ENCODE peak calls at places on chromosomes 2 and 18, in six cellular contexts. One of them, this sample, is unnamed.

GRCh38 chr2:200349868-200350267 is 43.4 kb downstream of the SPATS2L start:
- DNase-seq in stomach: no peak
- DNase-seq in left ventricle myocardium inferior: no peak
- DNase-seq in astrocyte of the spinal cord: no peak
- DNase-seq in right lobe of liver: no peak
- DNase-seq in MM.1S: no peak
- DNase-seq in this sample: no peak

GRCh38 chr2:81304154-81304830 is 999.7 kb upstream of the LRRTM1 start:
- DNase-seq in stomach: no peak
- DNase-seq in left ventricle myocardium inferior: no peak
- DNase-seq in astrocyte of the spinal cord: no peak
- DNase-seq in right lobe of liver: no peak
- DNase-seq in MM.1S: no peak
- DNase-seq in this sample: no peak

GRCh38 chr18:72530622-72531021 is 13.5 kb downstream of the CBLN2 start:
- DNase-seq in stomach: no peak
- DNase-seq in left ventricle myocardium inferior: no peak
- DNase-seq in astrocyte of the spinal cord: peak; percentile 11
- DNase-seq in right lobe of liver: no peak
- DNase-seq in MM.1S: peak; percentile 56
- DNase-seq in this sample: no peak

GRCh38 chr2:207202645-207203044 is 36.9 kb upstream of the KLF7 start:
- DNase-seq in stomach: no peak
- DNase-seq in left ventricle myocardium inferior: no peak
- DNase-seq in astrocyte of the spinal cord: peak; percentile 55
- DNase-seq in right lobe of liver: no peak
- DNase-seq in MM.1S: peak; percentile 28
- DNase-seq in this sample: no peak

GRCh38 chr2:25252291-25253152 is 84.1 kb upstream of the POMC start:
- DNase-seq in stomach: peak; percentile 61
- DNase-seq in left ventricle myocardium inferior: peak; percentile 61
- DNase-seq in astrocyte of the spinal cord: peak; percentile 62
- DNase-seq in right lobe of liver: peak; percentile 74
- DNase-seq in MM.1S: peak; percentile 8
- DNase-seq in this sample: peak; percentile 84

GRCh38 chr2:162232611-162233115 is 10.6 kb downstream of the FAP start:
- DNase-seq in stomach: no peak
- DNase-seq in left ventricle myocardium inferior: no peak
- DNase-seq in astrocyte of the spinal cord: no peak
- DNase-seq in right lobe of liver: no peak
- DNase-seq in MM.1S: no peak
- DNase-seq in this sample: no peak

GRCh38 chr2:43324589-43325447 is 98.4 kb upstream of the ZFP36L2 start:
- DNase-seq in stomach: no peak
- DNase-seq in left ventricle myocardium inferior: no peak
- DNase-seq in astrocyte of the spinal cord: no peak
- DNase-seq in right lobe of liver: no peak
- DNase-seq in MM.1S: no peak
- DNase-seq in this sample: no peak

GRCh38 chr2:165745916-165746315 is 48.1 kb downstream of the GALNT3 start:
- DNase-seq in stomach: no peak
- DNase-seq in left ventricle myocardium inferior: no peak
- DNase-seq in astrocyte of the spinal cord: peak; percentile 69
- DNase-seq in right lobe of liver: no peak
- DNase-seq in MM.1S: no peak
- DNase-seq in this sample: no peak

GRCh38 chr2:12678189-12678588 is 38.5 kb upstream of the TRIB2 start:
- DNase-seq in stomach: no peak
- DNase-seq in left ventricle myocardium inferior: no peak
- DNase-seq in astrocyte of the spinal cord: no peak
- DNase-seq in right lobe of liver: no peak
- DNase-seq in MM.1S: no peak
- DNase-seq in this sample: no peak

GRCh38 chr18:11322006-11322405 is 172.6 kb upstream of the PIEZO2 start:
- DNase-seq in stomach: no peak
- DNase-seq in left ventricle myocardium inferior: no peak
- DNase-seq in astrocyte of the spinal cord: no peak
- DNase-seq in right lobe of liver: no peak
- DNase-seq in MM.1S: no peak
- DNase-seq in this sample: no peak

GRCh38 chr18:80034852-80035406 is 695 bp downstream of the RBFA start:
- DNase-seq in stomach: no peak
- DNase-seq in left ventricle myocardium inferior: no peak
- DNase-seq in astrocyte of the spinal cord: peak; percentile 1
- DNase-seq in right lobe of liver: no peak
- DNase-seq in MM.1S: no peak
- DNase-seq in this sample: no peak

GRCh38 chr2:99337931-99338580 is 867 bp downstream of the EIF5B start:
- DNase-seq in stomach: no peak
- DNase-seq in left ventricle myocardium inferior: no peak
- DNase-seq in astrocyte of the spinal cord: peak; percentile 14
- DNase-seq in right lobe of liver: no peak
- DNase-seq in MM.1S: peak; percentile 40
- DNase-seq in this sample: no peak

GRCh38 chr2:226743911-226744310 is 55.7 kb downstream of the IRS1 start:
- DNase-seq in stomach: no peak
- DNase-seq in left ventricle myocardium inferior: no peak
- DNase-seq in astrocyte of the spinal cord: peak; percentile 36
- DNase-seq in right lobe of liver: no peak
- DNase-seq in MM.1S: no peak
- DNase-seq in this sample: no peak

GRCh38 chr2:86350751-86351150 is 13.3 kb upstream of the REEP1 start:
- DNase-seq in stomach: no peak
- DNase-seq in left ventricle myocardium inferior: no peak
- DNase-seq in astrocyte of the spinal cord: no peak
- DNase-seq in right lobe of liver: no peak
- DNase-seq in MM.1S: no peak
- DNase-seq in this sample: no peak

GRCh38 chr2:11387100-11387390 is 42.6 kb upstream of the ROCK2 start:
- DNase-seq in stomach: no peak
- DNase-seq in left ventricle myocardium inferior: no peak
- DNase-seq in astrocyte of the spinal cord: no peak
- DNase-seq in right lobe of liver: no peak
- DNase-seq in MM.1S: no peak
- DNase-seq in this sample: no peak

GRCh38 chr18:5196253-5197031 is 615 bp downstream of the AKAIN1 start:
- DNase-seq in stomach: no peak
- DNase-seq in left ventricle myocardium inferior: peak; percentile 11
- DNase-seq in astrocyte of the spinal cord: no peak
- DNase-seq in right lobe of liver: no peak
- DNase-seq in MM.1S: no peak
- DNase-seq in this sample: no peak

GRCh38 chr2:234414591-234414990 is 82.3 kb downstream of the ARL4C start:
- DNase-seq in stomach: peak; percentile 38
- DNase-seq in left ventricle myocardium inferior: no peak
- DNase-seq in astrocyte of the spinal cord: no peak
- DNase-seq in right lobe of liver: no peak
- DNase-seq in MM.1S: no peak
- DNase-seq in this sample: no peak

GRCh38 chr2:37344453-37345361 is at the start of gene QPCT:
- DNase-seq in stomach: peak; percentile 43
- DNase-seq in left ventricle myocardium inferior: peak; percentile 53
- DNase-seq in astrocyte of the spinal cord: peak; percentile 43
- DNase-seq in right lobe of liver: peak; percentile 56
- DNase-seq in MM.1S: peak; percentile 91
- DNase-seq in this sample: peak; percentile 86

GRCh38 chr2:19559596-19560240 is 201.3 kb upstream of the OSR1 start:
- DNase-seq in stomach: no peak
- DNase-seq in left ventricle myocardium inferior: no peak
- DNase-seq in astrocyte of the spinal cord: no peak
- DNase-seq in right lobe of liver: no peak
- DNase-seq in MM.1S: peak; percentile 90
- DNase-seq in this sample: no peak

GRCh38 chr2:121297217-121297830 is 12.3 kb upstream of the TFCP2L1 start:
- DNase-seq in stomach: peak; percentile 49
- DNase-seq in left ventricle myocardium inferior: no peak
- DNase-seq in astrocyte of the spinal cord: peak; percentile 25
- DNase-seq in right lobe of liver: peak; percentile 34
- DNase-seq in MM.1S: no peak
- DNase-seq in this sample: peak; percentile 61

GRCh38 chr18:6017160-6017559 is 121.8 kb upstream of the TMEM200C start:
- DNase-seq in stomach: no peak
- DNase-seq in left ventricle myocardium inferior: no peak
- DNase-seq in astrocyte of the spinal cord: no peak
- DNase-seq in right lobe of liver: no peak
- DNase-seq in MM.1S: no peak
- DNase-seq in this sample: no peak

GRCh38 chr2:46364797-46365457 is 67.7 kb downstream of the EPAS1 start:
- DNase-seq in stomach: peak; percentile 43
- DNase-seq in left ventricle myocardium inferior: no peak
- DNase-seq in astrocyte of the spinal cord: peak; percentile 75
- DNase-seq in right lobe of liver: no peak
- DNase-seq in MM.1S: peak; percentile 50
- DNase-seq in this sample: peak; percentile 71

GRCh38 chr18:51461956-51462355 is 264.5 kb upstream of the MEX3C start:
- DNase-seq in stomach: no peak
- DNase-seq in left ventricle myocardium inferior: no peak
- DNase-seq in astrocyte of the spinal cord: peak; percentile 19
- DNase-seq in right lobe of liver: no peak
- DNase-seq in MM.1S: no peak
- DNase-seq in this sample: no peak

GRCh38 chr2:58609306-58609705 is 368.2 kb upstream of the FANCL start:
- DNase-seq in stomach: no peak
- DNase-seq in left ventricle myocardium inferior: no peak
- DNase-seq in astrocyte of the spinal cord: no peak
- DNase-seq in right lobe of liver: no peak
- DNase-seq in MM.1S: no peak
- DNase-seq in this sample: no peak

GRCh38 chr2:156826342-156826933 is 390.3 kb downstream of the GPD2 start:
- DNase-seq in stomach: no peak
- DNase-seq in left ventricle myocardium inferior: no peak
- DNase-seq in astrocyte of the spinal cord: peak; percentile 82
- DNase-seq in right lobe of liver: no peak
- DNase-seq in MM.1S: no peak
- DNase-seq in this sample: no peak

GRCh38 chr2:237704476-237705224 is 77.3 kb downstream of the LRRFIP1 start:
- DNase-seq in stomach: no peak
- DNase-seq in left ventricle myocardium inferior: no peak
- DNase-seq in astrocyte of the spinal cord: peak; percentile 57
- DNase-seq in right lobe of liver: no peak
- DNase-seq in MM.1S: no peak
- DNase-seq in this sample: no peak

GRCh38 chr2:127034056-127034455 is 72.9 kb downstream of the BIN1 start:
- DNase-seq in stomach: no peak
- DNase-seq in left ventricle myocardium inferior: no peak
- DNase-seq in astrocyte of the spinal cord: no peak
- DNase-seq in right lobe of liver: no peak
- DNase-seq in MM.1S: no peak
- DNase-seq in this sample: no peak

GRCh38 chr18:59634096-59634495 is 63.1 kb downstream of the CCBE1 start:
- DNase-seq in stomach: no peak
- DNase-seq in left ventricle myocardium inferior: no peak
- DNase-seq in astrocyte of the spinal cord: peak; percentile 69
- DNase-seq in right lobe of liver: no peak
- DNase-seq in MM.1S: no peak
- DNase-seq in this sample: no peak

GRCh38 chr2:145592362-145592761 is 1072.4 kb upstream of the ZEB2 start:
- DNase-seq in stomach: no peak
- DNase-seq in left ventricle myocardium inferior: no peak
- DNase-seq in astrocyte of the spinal cord: no peak
- DNase-seq in right lobe of liver: no peak
- DNase-seq in MM.1S: no peak
- DNase-seq in this sample: no peak

GRCh38 chr2:145593280-145593679 is 1073.4 kb upstream of the ZEB2 start:
- DNase-seq in stomach: no peak
- DNase-seq in left ventricle myocardium inferior: no peak
- DNase-seq in astrocyte of the spinal cord: no peak
- DNase-seq in right lobe of liver: no peak
- DNase-seq in MM.1S: no peak
- DNase-seq in this sample: no peak

GRCh38 chr2:145595296-145595695 is 1075.4 kb upstream of the ZEB2 start:
- DNase-seq in stomach: no peak
- DNase-seq in left ventricle myocardium inferior: no peak
- DNase-seq in astrocyte of the spinal cord: no peak
- DNase-seq in right lobe of liver: no peak
- DNase-seq in MM.1S: no peak
- DNase-seq in this sample: no peak

GRCh38 chr2:145597011-145597410 is 1077.1 kb upstream of the ZEB2 start:
- DNase-seq in stomach: no peak
- DNase-seq in left ventricle myocardium inferior: no peak
- DNase-seq in astrocyte of the spinal cord: no peak
- DNase-seq in right lobe of liver: no peak
- DNase-seq in MM.1S: no peak
- DNase-seq in this sample: no peak

GRCh38 chr2:145593991-145594702 is 1074.2 kb upstream of the ZEB2 start:
- DNase-seq in stomach: no peak
- DNase-seq in left ventricle myocardium inferior: no peak
- DNase-seq in astrocyte of the spinal cord: peak; percentile 85
- DNase-seq in right lobe of liver: no peak
- DNase-seq in MM.1S: no peak
- DNase-seq in this sample: no peak
- TF ChIP-seq CTCF in stomach: no peak
- TF ChIP-seq CTCF in left ventricle myocardium inferior: no peak
- TF ChIP-seq CTCF in astrocyte of the spinal cord: peak; percentile 37
- TF ChIP-seq CTCF in right lobe of liver: no peak
- TF ChIP-seq CTCF in MM.1S: no peak
- TF ChIP-seq CTCF in this sample: no peak

GRCh38 chr2:232700154-232700553 is 3.0 kb downstream of the GIGYF2 start:
- DNase-seq in stomach: no peak
- DNase-seq in left ventricle myocardium inferior: no peak
- DNase-seq in astrocyte of the spinal cord: no peak
- DNase-seq in right lobe of liver: no peak
- DNase-seq in MM.1S: no peak
- DNase-seq in this sample: no peak
- H3K4me3 ChIP-seq in stomach: no peak overlapping the region
- H3K4me3 ChIP-seq in left ventricle myocardium inferior: no peak overlapping the region
- H3K4me3 ChIP-seq in astrocyte of the spinal cord: no peak overlapping the region
- H3K4me3 ChIP-seq in right lobe of liver: no peak overlapping the region
- H3K4me3 ChIP-seq in MM.1S: no peak overlapping the region
- H3K4me3 ChIP-seq in this sample: no peak overlapping the region

GRCh38 chr2:113890253-113891235 is 655 bp downstream of the ACTR3 start:
- DNase-seq in stomach: peak; percentile 59
- DNase-seq in left ventricle myocardium inferior: peak; percentile 49
- DNase-seq in astrocyte of the spinal cord: peak; percentile 83
- DNase-seq in right lobe of liver: peak; percentile 70
- DNase-seq in MM.1S: peak; percentile 87
- DNase-seq in this sample: peak; percentile 65
- TF ChIP-seq CTCF in stomach: no peak
- TF ChIP-seq CTCF in left ventricle myocardium inferior: no peak
- TF ChIP-seq CTCF in astrocyte of the spinal cord: no peak
- TF ChIP-seq CTCF in right lobe of liver: no peak
- TF ChIP-seq CTCF in MM.1S: no peak
- TF ChIP-seq CTCF in this sample: no peak

GRCh38 chr2:228624708-228625107 is 443.2 kb upstream of the SPHKAP start:
- DNase-seq in stomach: no peak
- DNase-seq in left ventricle myocardium inferior: no peak
- DNase-seq in astrocyte of the spinal cord: no peak
- DNase-seq in right lobe of liver: no peak
- DNase-seq in MM.1S: no peak
- DNase-seq in this sample: no peak
- H3K4me3 ChIP-seq in stomach: no peak overlapping the region
- H3K4me3 ChIP-seq in left ventricle myocardium inferior: no peak overlapping the region
- H3K4me3 ChIP-seq in astrocyte of the spinal cord: no peak overlapping the region
- H3K4me3 ChIP-seq in right lobe of liver: no peak overlapping the region
- H3K4me3 ChIP-seq in MM.1S: no peak overlapping the region
- H3K4me3 ChIP-seq in this sample: no peak overlapping the region

GRCh38 chr2:220057922-220058321 is 430.5 kb downstream of the SLC4A3 start:
- DNase-seq in stomach: no peak
- DNase-seq in left ventricle myocardium inferior: no peak
- DNase-seq in astrocyte of the spinal cord: no peak
- DNase-seq in right lobe of liver: no peak
- DNase-seq in MM.1S: no peak
- DNase-seq in this sample: no peak

GRCh38 chr2:220051716-220052115 is 424.3 kb downstream of the SLC4A3 start:
- DNase-seq in stomach: no peak
- DNase-seq in left ventricle myocardium inferior: no peak
- DNase-seq in astrocyte of the spinal cord: no peak
- DNase-seq in right lobe of liver: no peak
- DNase-seq in MM.1S: no peak
- DNase-seq in this sample: no peak

GRCh38 chr2:220053919-220054318 is 426.5 kb downstream of the SLC4A3 start:
- DNase-seq in stomach: no peak
- DNase-seq in left ventricle myocardium inferior: no peak
- DNase-seq in astrocyte of the spinal cord: no peak
- DNase-seq in right lobe of liver: no peak
- DNase-seq in MM.1S: peak; percentile 15
- DNase-seq in this sample: no peak
- TF ChIP-seq CTCF in stomach: no peak
- TF ChIP-seq CTCF in left ventricle myocardium inferior: no peak
- TF ChIP-seq CTCF in astrocyte of the spinal cord: peak; percentile 29
- TF ChIP-seq CTCF in right lobe of liver: no peak
- TF ChIP-seq CTCF in MM.1S: peak; percentile 41
- TF ChIP-seq CTCF in this sample: no peak

This sample was measured in Peyer's patch.